ENCODE peak calls at places on chromosomes 7 and 10, in seven cellular contexts. C, A, M, R, P, K and U are unnamed samples. For H3K9me3, the result is how much of the 10 kb centered on the place peaks cover.

GRCh38 chr10:126252884-126253612 is 135.2 kb downstream of the ADAM12 start:
- DNase-seq in C (peak), A (peak), M (peak), R (no peak), P (peak), K (no peak), U (peak)

GRCh38 chr7:100101016-100101862 is at the start of the genes AP4M1 and MCM7:
- DNase-seq in C (peak), A (peak), M (peak), R (peak), P (peak), K (peak), U (peak)

GRCh38 chr10:27625452-27626345 is 119.9 kb downstream of the MKX start:
- DNase-seq in C (no peak), A (no peak), M (no peak), R (peak), P (no peak), K (no peak), U (no peak)

GRCh38 chr10:124532106-124532641 is 70.6 kb downstream of the LHPP start:
- DNase-seq in C (no peak), A (no peak), M (no peak), R (peak), P (no peak), K (no peak), U (peak)

GRCh38 chr7:16587785-16588184 is 57.8 kb downstream of the ANKMY2 start:
- DNase-seq in C (no peak), A (no peak), M (no peak), R (no peak), P (no peak), K (no peak), U (peak)

GRCh38 chr7:81447351-81447952 is 322.4 kb downstream of the HGF start:
- DNase-seq in C (no peak), A (peak), M (no peak), R (no peak), P (peak), K (no peak), U (peak)

GRCh38 chr10:34859170-34859569 is 44.1 kb upstream of the PARD3 start:
- DNase-seq in C (no peak), A (no peak), M (no peak), R (no peak), P (no peak), K (no peak), U (no peak)

GRCh38 chr10:12961416-12961815 is 40.1 kb downstream of the CCDC3 start:
- DNase-seq in C (peak), A (no peak), M (no peak), R (no peak), P (no peak), K (no peak), U (no peak)

GRCh38 chr7:25851332-25852248 is 300.4 kb upstream of the NFE2L3 start:
- DNase-seq in C (peak), A (peak), M (peak), R (peak), P (peak), K (peak), U (peak)

GRCh38 chr7:29224726-29225125 is 30.2 kb downstream of the CHN2 start:
- DNase-seq in C (no peak), A (no peak), M (no peak), R (no peak), P (no peak), K (no peak), U (no peak)

GRCh38 chr7:157622408-157623221 is 285.8 kb downstream of the DNAJB6 start:
- DNase-seq in C (no peak), A (no peak), M (no peak), R (no peak), P (no peak), K (peak), U (no peak)
- H3K9me3 ChIP-seq in C (under half), A (under half), M (under half), R (under half), P (half or more), K (under half), U (under half)

GRCh38 chr10:78853864-78854263 is 214.9 kb upstream of the ZMIZ1 start:
- DNase-seq in C (no peak), A (no peak), M (no peak), R (no peak), P (no peak), K (no peak), U (no peak)

GRCh38 chr10:78852447-78852846 is 216.3 kb upstream of the ZMIZ1 start:
- DNase-seq in C (no peak), A (no peak), M (no peak), R (no peak), P (no peak), K (no peak), U (no peak)

GRCh38 chr10:78850611-78851010 is 218.2 kb upstream of the ZMIZ1 start:
- DNase-seq in C (no peak), A (no peak), M (no peak), R (no peak), P (no peak), K (no peak), U (no peak)

GRCh38 chr10:78851652-78852051 is 217.1 kb upstream of the ZMIZ1 start:
- DNase-seq in C (no peak), A (no peak), M (no peak), R (no peak), P (no peak), K (no peak), U (no peak)

DNA sequence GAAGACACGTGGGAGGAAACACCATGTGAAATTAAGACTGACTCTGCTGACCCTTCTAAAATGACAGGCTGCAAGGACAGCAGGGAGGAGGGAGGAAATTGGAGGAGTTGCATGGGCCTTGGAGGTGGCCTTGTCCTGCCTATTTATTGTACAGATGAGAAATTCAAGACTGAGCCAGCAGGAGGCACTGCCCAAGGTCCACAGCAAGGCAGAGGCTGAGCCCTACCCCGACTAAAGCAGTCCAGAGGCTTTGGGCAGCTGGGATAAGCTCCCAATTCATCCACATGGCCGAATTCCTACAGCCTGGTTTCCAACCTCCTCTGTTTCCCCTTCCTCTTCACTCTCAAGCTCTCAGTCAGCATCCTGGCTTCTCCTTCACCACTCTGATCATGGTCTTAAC is 215.9 kb upstream of the ZMIZ1 start:
- DNase-seq in C (no peak), A (no peak), M (no peak), R (peak), P (no peak), K (no peak), U (peak)
- TF ChIP-seq CTCF in C (no peak), A (no peak), M (no peak), R (peak), P (peak), K (peak), U (peak)

GRCh38 chr7:2750054-2750453 is 62.1 kb downstream of the AMZ1 start:
- DNase-seq in C (no peak), A (no peak), M (no peak), R (no peak), P (no peak), K (no peak), U (no peak)
- H3K9me3 ChIP-seq in C (under half), A (under half), M (under half), R (under half), P (under half), K (under half), U (under half)

GRCh38 chr7:72016574-72016973 is 395.6 kb downstream of the CALN1 start:
- DNase-seq in C (no peak), A (no peak), M (peak), R (no peak), P (no peak), K (no peak), U (no peak)
- TF ChIP-seq CTCF in C (no peak), A (no peak), M (no peak), R (no peak), P (no peak), K (no peak), U (no peak)

DNA sequence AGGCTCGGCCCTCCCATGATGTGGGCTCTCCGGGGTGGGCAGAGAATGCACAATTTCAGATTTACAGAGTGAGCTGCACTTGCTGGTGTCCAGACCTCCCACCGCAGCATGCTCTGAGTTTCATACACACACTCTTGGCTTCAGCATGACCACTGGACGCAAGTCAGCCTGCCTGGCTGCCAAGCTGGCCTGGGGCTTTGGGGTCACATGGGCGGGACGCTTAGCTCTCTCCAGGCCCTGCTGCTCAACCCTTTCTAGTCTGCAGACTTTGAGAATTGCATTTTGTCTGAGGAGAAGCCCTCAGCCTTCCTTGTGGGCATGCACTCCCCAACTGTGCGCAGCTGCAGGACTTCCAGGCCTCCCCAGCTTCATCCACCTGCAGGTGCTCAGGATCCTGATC is 5.7 kb downstream of the CYP2E1 start:
- DNase-seq in C (no peak), A (no peak), M (no peak), R (no peak), P (no peak), K (no peak), U (no peak)
- H3K9me3 ChIP-seq in C (under half), A (under half), M (under half), R (half or more), P (under half), K (under half), U (under half)